ENCODE peak calls at places on chromosomes 1 and 21, in four cellular contexts. One of them, this sample, is unnamed.

GRCh38 chr1:145953861-145954260 is 4.0 kb downstream of the LIX1L start:
- DNase-seq in activated naive CD8-positive, alpha-beta T cell treated with anti-CD3 and anti-CD28 coated beads for 36 hours: no peak
- DNase-seq in frontal cortex: no peak
- DNase-seq in memory B cell: no peak
- DNase-seq in this sample: no peak

GRCh38 chr1:42484382-42484781 is 21.3 kb downstream of the CCDC30 start:
- DNase-seq in activated naive CD8-positive, alpha-beta T cell treated with anti-CD3 and anti-CD28 coated beads for 36 hours: no peak
- DNase-seq in frontal cortex: no peak
- DNase-seq in memory B cell: no peak
- DNase-seq in this sample: no peak

GRCh38 chr21:45096216-45096615 is 21.8 kb downstream of the ADARB1 start:
- DNase-seq in activated naive CD8-positive, alpha-beta T cell treated with anti-CD3 and anti-CD28 coated beads for 36 hours: no peak
- DNase-seq in frontal cortex: no peak
- DNase-seq in memory B cell: no peak
- DNase-seq in this sample: no peak

GRCh38 chr1:156627313-156627880 is 8.2 kb downstream of the HAPLN2 start:
- DNase-seq in activated naive CD8-positive, alpha-beta T cell treated with anti-CD3 and anti-CD28 coated beads for 36 hours: no peak
- DNase-seq in frontal cortex: no peak
- DNase-seq in memory B cell: no peak
- DNase-seq in this sample: no peak

GRCh38 chr1:232014941-232015340 is 388.4 kb downstream of the DISC1 start:
- DNase-seq in activated naive CD8-positive, alpha-beta T cell treated with anti-CD3 and anti-CD28 coated beads for 36 hours: no peak
- DNase-seq in frontal cortex: no peak
- DNase-seq in memory B cell: no peak
- DNase-seq in this sample: no peak

GRCh38 chr1:247740721-247741120 is 2.3 kb downstream of the OR14K1 start:
- DNase-seq in activated naive CD8-positive, alpha-beta T cell treated with anti-CD3 and anti-CD28 coated beads for 36 hours: no peak
- DNase-seq in frontal cortex: no peak
- DNase-seq in memory B cell: no peak
- DNase-seq in this sample: no peak

GRCh38 chr21:45872471-45872870 is 109.1 kb upstream of the COL6A1 start:
- DNase-seq in activated naive CD8-positive, alpha-beta T cell treated with anti-CD3 and anti-CD28 coated beads for 36 hours: no peak
- DNase-seq in frontal cortex: no peak
- DNase-seq in memory B cell: no peak
- DNase-seq in this sample: no peak

GRCh38 chr1:118154220-118154619 is 30.8 kb downstream of the SPAG17 start:
- DNase-seq in activated naive CD8-positive, alpha-beta T cell treated with anti-CD3 and anti-CD28 coated beads for 36 hours: no peak
- DNase-seq in frontal cortex: no peak
- DNase-seq in memory B cell: no peak
- DNase-seq in this sample: no peak

GRCh38 chr1:212752256-212752933 is 39.2 kb downstream of the NSL1 start:
- DNase-seq in activated naive CD8-positive, alpha-beta T cell treated with anti-CD3 and anti-CD28 coated beads for 36 hours: no peak
- DNase-seq in frontal cortex: no peak
- DNase-seq in memory B cell: no peak
- DNase-seq in this sample: no peak

GRCh38 chr1:166907763-166908162 is 31.7 kb upstream of the TADA1 start:
- DNase-seq in activated naive CD8-positive, alpha-beta T cell treated with anti-CD3 and anti-CD28 coated beads for 36 hours: no peak
- DNase-seq in frontal cortex: no peak
- DNase-seq in memory B cell: no peak
- DNase-seq in this sample: no peak

GRCh38 chr1:234302334-234302962 is 70.8 kb upstream of the COA6 start:
- DNase-seq in activated naive CD8-positive, alpha-beta T cell treated with anti-CD3 and anti-CD28 coated beads for 36 hours: no peak
- DNase-seq in frontal cortex: no peak
- DNase-seq in memory B cell: no peak
- DNase-seq in this sample: no peak

GRCh38 chr1:6870086-6870485 is 84.8 kb downstream of the CAMTA1 start:
- DNase-seq in activated naive CD8-positive, alpha-beta T cell treated with anti-CD3 and anti-CD28 coated beads for 36 hours: no peak
- DNase-seq in frontal cortex: no peak
- DNase-seq in memory B cell: no peak
- DNase-seq in this sample: no peak

GRCh38 chr1:27057389-27057788 is 44.7 kb upstream of the TENT5B start:
- DNase-seq in activated naive CD8-positive, alpha-beta T cell treated with anti-CD3 and anti-CD28 coated beads for 36 hours: no peak
- DNase-seq in frontal cortex: no peak
- DNase-seq in memory B cell: no peak
- DNase-seq in this sample: no peak

GRCh38 chr1:192879416-192879815 is 70.6 kb downstream of the RGS2 start:
- DNase-seq in activated naive CD8-positive, alpha-beta T cell treated with anti-CD3 and anti-CD28 coated beads for 36 hours: no peak
- DNase-seq in frontal cortex: no peak
- DNase-seq in memory B cell: no peak
- DNase-seq in this sample: no peak

GRCh38 chr1:2132222-2133038 is 62.1 kb downstream of the FAAP20 start:
- DNase-seq in activated naive CD8-positive, alpha-beta T cell treated with anti-CD3 and anti-CD28 coated beads for 36 hours: peak
- DNase-seq in frontal cortex: no peak
- DNase-seq in memory B cell: no peak
- DNase-seq in this sample: no peak

GRCh38 chr1:153977250-153978240 is at the start of gene JTB:
- DNase-seq in activated naive CD8-positive, alpha-beta T cell treated with anti-CD3 and anti-CD28 coated beads for 36 hours: peak
- DNase-seq in frontal cortex: peak
- DNase-seq in memory B cell: peak
- DNase-seq in this sample: peak

GRCh38 chr1:51365774-51366173 is 35.4 kb upstream of the TTC39A start:
- DNase-seq in activated naive CD8-positive, alpha-beta T cell treated with anti-CD3 and anti-CD28 coated beads for 36 hours: no peak
- DNase-seq in frontal cortex: no peak
- DNase-seq in memory B cell: no peak
- DNase-seq in this sample: no peak

GRCh38 chr1:158180741-158181576 is at the start of gene CD1D:
- DNase-seq in activated naive CD8-positive, alpha-beta T cell treated with anti-CD3 and anti-CD28 coated beads for 36 hours: peak
- DNase-seq in frontal cortex: peak
- DNase-seq in memory B cell: peak
- DNase-seq in this sample: no peak

GRCh38 chr1:162942903-162943567 is 82.1 kb upstream of the CCDC190 start:
- DNase-seq in activated naive CD8-positive, alpha-beta T cell treated with anti-CD3 and anti-CD28 coated beads for 36 hours: peak
- DNase-seq in frontal cortex: no peak
- DNase-seq in memory B cell: no peak
- DNase-seq in this sample: no peak

GRCh38 chr1:23081376-23081775 is 62.1 kb downstream of the KDM1A start:
- DNase-seq in activated naive CD8-positive, alpha-beta T cell treated with anti-CD3 and anti-CD28 coated beads for 36 hours: no peak
- DNase-seq in frontal cortex: no peak
- DNase-seq in memory B cell: no peak
- DNase-seq in this sample: no peak

GRCh38 chr1:243549108-243549507 is 293.3 kb downstream of the SDCCAG8 start:
- DNase-seq in activated naive CD8-positive, alpha-beta T cell treated with anti-CD3 and anti-CD28 coated beads for 36 hours: no peak
- DNase-seq in frontal cortex: no peak
- DNase-seq in memory B cell: no peak
- DNase-seq in this sample: no peak

GRCh38 chr1:232620356-232620841 is 9.5 kb downstream of the SIPA1L2 start:
- DNase-seq in activated naive CD8-positive, alpha-beta T cell treated with anti-CD3 and anti-CD28 coated beads for 36 hours: no peak
- DNase-seq in frontal cortex: peak
- DNase-seq in memory B cell: no peak
- DNase-seq in this sample: no peak

GRCh38 chr1:55244476-55245109 is 29.4 kb upstream of the USP24 start:
- DNase-seq in activated naive CD8-positive, alpha-beta T cell treated with anti-CD3 and anti-CD28 coated beads for 36 hours: no peak
- DNase-seq in frontal cortex: no peak
- DNase-seq in memory B cell: no peak
- DNase-seq in this sample: no peak

This sample was measured in D721Med.